ENCODE peak calls at places on chromosomes 12 and 14, in four cellular contexts. One of them, this sample, is unnamed.

GRCh38 chr12:124625867-124626675 is 58.7 kb upstream of the NCOR2 start:
- DNase-seq in GM12878: no peak
- DNase-seq in K562: peak
- DNase-seq in HL-60: peak
- DNase-seq in this sample: no peak

GRCh38 chr12:49428652-49429549 is 61.6 kb downstream of the SPATS2 start:
- DNase-seq in GM12878: peak
- DNase-seq in K562: no peak
- DNase-seq in HL-60: no peak
- DNase-seq in this sample: no peak

GRCh38 chr14:45120109-45120508 is 14.2 kb downstream of the FKBP3 start:
- DNase-seq in HL-60: no peak
- DNase-seq in K562: no peak
- DNase-seq in GM12878: no peak
- DNase-seq in this sample: no peak

GRCh38 chr12:32281098-32281497 is 118.3 kb upstream of the FGD4 start:
- DNase-seq in GM12878: no peak
- DNase-seq in K562: no peak
- DNase-seq in HL-60: no peak
- DNase-seq in this sample: no peak

GRCh38 chr12:92493816-92494215 is 209.0 kb upstream of the PLEKHG7 start:
- DNase-seq in K562: no peak
- DNase-seq in HL-60: no peak
- DNase-seq in GM12878: no peak
- DNase-seq in this sample: no peak

GRCh38 chr14:101713641-101714349 is 47.7 kb upstream of the PPP2R5C start:
- DNase-seq in HL-60: no peak
- DNase-seq in K562: peak
- DNase-seq in GM12878: no peak
- DNase-seq in this sample: no peak

GRCh38 chr14:52076334-52076733 is 7.5 kb upstream of the NID2 start:
- DNase-seq in HL-60: no peak
- DNase-seq in GM12878: no peak
- DNase-seq in K562: no peak
- DNase-seq in this sample: no peak

GRCh38 chr14:66709292-66709691 is 201.3 kb downstream of the GPHN start:
- DNase-seq in K562: no peak
- DNase-seq in GM12878: no peak
- DNase-seq in HL-60: no peak
- DNase-seq in this sample: no peak

GRCh38 chr12:14910090-14910915 is 24.6 kb upstream of the MGP start:
- DNase-seq in K562: no peak
- DNase-seq in HL-60: peak
- DNase-seq in GM12878: no peak
- DNase-seq in this sample: no peak

GRCh38 chr14:95068521-95068920 is 88.8 kb downstream of the DICER1 start:
- DNase-seq in HL-60: no peak
- DNase-seq in GM12878: no peak
- DNase-seq in K562: no peak
- DNase-seq in this sample: no peak

GRCh38 chr12:66062280-66062605 is 68.3 kb downstream of the LLPH start:
- DNase-seq in K562: no peak
- DNase-seq in HL-60: no peak
- DNase-seq in GM12878: no peak
- DNase-seq in this sample: no peak

GRCh38 chr14:65348137-65348536 is 64.4 kb upstream of the FUT8 start:
- DNase-seq in K562: no peak
- DNase-seq in HL-60: no peak
- DNase-seq in GM12878: no peak
- DNase-seq in this sample: no peak

GRCh38 chr12:54991992-54992377 is 7.4 kb upstream of the TESPA1 start:
- DNase-seq in K562: no peak
- DNase-seq in GM12878: no peak
- DNase-seq in HL-60: no peak
- DNase-seq in this sample: no peak

GRCh38 chr14:100885196-100886030 is 18.1 kb downstream of the RTL1 start:
- DNase-seq in GM12878: no peak
- DNase-seq in K562: no peak
- DNase-seq in HL-60: no peak
- DNase-seq in this sample: no peak

GRCh38 chr14:42222924-42223471 is 616.3 kb downstream of the LRFN5 start:
- DNase-seq in GM12878: peak
- DNase-seq in K562: no peak
- DNase-seq in HL-60: no peak
- DNase-seq in this sample: no peak

GRCh38 chr12:123889000-123889399 is 83.6 kb downstream of the CCDC92 start:
- DNase-seq in GM12878: no peak
- DNase-seq in HL-60: peak
- DNase-seq in K562: no peak
- DNase-seq in this sample: no peak

GRCh38 chr14:79044894-79045624 is 874.9 kb downstream of the NRXN3 start:
- DNase-seq in K562: no peak
- DNase-seq in GM12878: no peak
- DNase-seq in HL-60: no peak
- DNase-seq in this sample: no peak

GRCh38 chr12:112524676-112525425 is 106.1 kb downstream of the PTPN11 start:
- DNase-seq in K562: no peak
- DNase-seq in HL-60: no peak
- DNase-seq in GM12878: no peak
- DNase-seq in this sample: no peak

GRCh38 chr12:1859643-1860042 is 39.3 kb downstream of the LRTM2 start:
- DNase-seq in GM12878: no peak
- DNase-seq in HL-60: no peak
- DNase-seq in K562: no peak
- DNase-seq in this sample: no peak

GRCh38 chr14:104689620-104690265 is 325 bp downstream of the INF2 start:
- DNase-seq in K562: peak
- DNase-seq in HL-60: no peak
- DNase-seq in GM12878: no peak
- DNase-seq in this sample: no peak

GRCh38 chr12:111255261-111255660 is 113.6 kb downstream of the PHETA1 start:
- DNase-seq in K562: no peak
- DNase-seq in HL-60: no peak
- DNase-seq in GM12878: no peak
- DNase-seq in this sample: no peak

GRCh38 chr12:131067993-131068942 is 114.6 kb downstream of the ADGRD1 start:
- DNase-seq in GM12878: no peak
- DNase-seq in HL-60: no peak
- DNase-seq in K562: no peak
- DNase-seq in this sample: no peak
- TF ChIP-seq POLR2AphosphoS5 in GM12878: no peak
- TF ChIP-seq POLR2AphosphoS5 in HL-60: no peak
- TF ChIP-seq POLR2AphosphoS5 in K562: no peak
- TF ChIP-seq POLR2AphosphoS5 in this sample: no peak

DNA sequence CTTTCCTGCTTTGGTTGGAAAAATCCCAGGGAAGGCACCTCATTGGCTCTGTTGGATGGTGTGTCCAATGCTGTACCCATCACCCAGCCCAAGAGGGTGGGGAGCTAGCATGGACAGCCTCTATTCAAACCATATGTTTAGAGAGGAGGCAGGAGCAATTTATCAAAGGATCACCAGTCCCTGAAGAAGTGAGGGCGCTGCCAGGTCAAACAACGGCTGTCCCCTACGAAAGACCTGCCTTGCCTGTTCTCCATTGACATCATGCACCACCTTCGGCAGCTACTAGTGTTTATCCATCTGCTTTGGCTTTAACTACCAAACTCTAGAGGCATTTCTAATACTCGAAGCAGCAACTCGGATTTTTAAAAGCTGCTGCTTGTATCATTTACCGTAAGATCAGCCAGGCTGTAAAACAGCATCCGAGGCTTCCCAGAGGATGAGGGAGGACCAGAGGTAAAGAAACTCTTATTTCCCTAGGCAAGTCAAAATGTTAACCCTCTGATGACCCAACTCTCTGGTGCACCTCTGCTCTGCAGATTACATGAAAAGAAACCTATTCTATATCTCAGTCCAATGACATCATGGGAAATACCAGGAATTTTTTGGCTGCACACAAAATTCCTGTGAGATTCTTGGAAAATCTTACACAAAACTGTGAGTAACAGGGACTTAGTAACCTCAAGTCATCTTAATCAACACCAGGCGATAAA is 720.9 kb upstream of the TBX3 start:
- DNase-seq in HL-60: no peak
- DNase-seq in K562: no peak
- DNase-seq in GM12878: no peak
- DNase-seq in this sample: no peak
- TF ChIP-seq SPI1 in HL-60: no peak
- TF ChIP-seq SPI1 in K562: no peak
- TF ChIP-seq SPI1 in GM12878: no peak
- TF ChIP-seq SPI1 in this sample: no peak

GRCh38 chr12:115337693-115338543 is 653.9 kb upstream of the TBX3 start:
- DNase-seq in HL-60: no peak
- DNase-seq in K562: no peak
- DNase-seq in GM12878: no peak
- DNase-seq in this sample: no peak
- TF ChIP-seq POLR2AphosphoS5 in HL-60: no peak
- TF ChIP-seq POLR2AphosphoS5 in K562: no peak
- TF ChIP-seq POLR2AphosphoS5 in GM12878: no peak
- TF ChIP-seq POLR2AphosphoS5 in this sample: no peak

DNA sequence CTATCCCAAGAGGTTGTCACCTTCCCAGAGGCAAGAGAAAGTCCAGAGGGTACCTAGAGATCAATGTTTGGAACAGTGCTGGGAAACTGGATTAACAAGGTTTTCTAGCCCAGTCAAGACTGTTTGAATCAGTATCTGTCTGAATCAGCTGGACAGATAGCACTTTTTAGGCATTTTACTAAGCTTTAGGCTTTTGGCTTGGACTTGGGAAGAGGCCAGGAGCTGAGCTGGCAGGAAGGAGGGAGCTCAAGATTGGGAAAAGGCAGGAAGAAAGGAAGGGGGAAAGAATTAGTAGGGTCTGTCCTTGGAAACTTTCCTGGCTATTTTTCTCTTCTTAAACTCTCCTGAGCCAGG is 8.3 kb downstream of the IKZF4 start:
- DNase-seq in HL-60: no peak
- DNase-seq in GM12878: no peak
- DNase-seq in K562: no peak
- DNase-seq in this sample: no peak
- TF ChIP-seq SPI1 in HL-60: no peak
- TF ChIP-seq SPI1 in GM12878: no peak
- TF ChIP-seq SPI1 in K562: no peak
- TF ChIP-seq SPI1 in this sample: no peak

DNA sequence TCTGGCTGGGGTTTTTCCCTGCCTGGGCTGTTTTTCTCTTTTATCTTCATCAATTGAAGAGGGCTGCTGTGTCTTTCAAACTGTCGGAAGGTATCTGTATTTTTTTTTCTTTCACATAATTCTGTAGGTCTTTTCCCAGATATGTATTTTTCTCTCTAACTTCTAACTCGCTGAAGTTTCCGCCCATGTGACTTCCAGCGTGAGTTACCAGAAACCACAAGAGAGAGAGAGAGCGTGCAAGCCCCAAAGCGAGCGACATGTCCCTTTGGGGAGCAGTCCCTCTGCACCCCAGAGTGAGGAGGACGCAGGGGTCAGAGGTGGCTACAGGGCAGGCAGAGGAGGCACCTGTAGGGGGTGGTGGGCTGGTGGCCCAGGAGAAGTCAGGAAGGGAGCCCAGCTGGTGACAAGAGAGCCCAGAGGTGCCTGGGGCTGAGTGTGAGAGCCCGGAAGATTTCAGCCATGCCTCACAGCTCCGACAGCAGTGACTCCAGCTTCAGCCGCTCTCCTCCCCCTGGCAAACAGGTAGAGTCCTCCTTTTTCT is at the start of gene BATF:
- DNase-seq in K562: no peak
- DNase-seq in GM12878: no peak
- DNase-seq in HL-60: peak
- DNase-seq in this sample: peak
- TF ChIP-seq POLR2AphosphoS5 in K562: no peak
- TF ChIP-seq POLR2AphosphoS5 in GM12878: peak
- TF ChIP-seq POLR2AphosphoS5 in HL-60: peak
- TF ChIP-seq POLR2AphosphoS5 in this sample: peak

DNA sequence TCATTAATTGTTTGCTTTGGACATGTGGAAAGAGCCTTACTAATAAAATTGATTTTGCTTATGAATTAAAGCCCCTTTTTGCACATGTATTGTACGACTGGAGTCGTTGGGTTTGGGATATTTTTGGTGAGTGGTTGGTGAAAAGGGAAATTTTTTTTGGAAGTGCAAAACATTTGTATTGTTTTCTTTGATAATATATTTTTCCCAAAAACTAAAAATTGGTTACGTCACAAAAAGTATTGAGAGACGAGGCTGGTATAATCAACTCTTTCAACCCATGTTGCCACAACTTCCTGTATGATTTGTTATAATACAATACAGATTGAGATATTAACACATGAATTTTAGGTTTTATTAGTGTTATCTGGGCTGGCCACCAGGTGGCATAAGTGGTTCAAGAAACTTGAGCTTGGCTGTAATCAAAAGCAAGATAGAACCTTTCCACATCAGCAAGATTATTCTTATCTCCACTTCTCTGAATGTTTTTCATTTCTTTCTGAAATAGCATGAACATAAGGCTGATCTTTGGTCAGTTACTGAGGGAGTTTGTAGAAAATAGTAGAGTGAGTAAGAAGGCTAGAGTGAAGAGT is 8.7 kb downstream of the NGDN start:
- DNase-seq in GM12878: peak
- DNase-seq in HL-60: peak
- DNase-seq in K562: peak
- DNase-seq in this sample: no peak
- TF ChIP-seq SPI1 in GM12878: no peak
- TF ChIP-seq SPI1 in HL-60: no peak
- TF ChIP-seq SPI1 in K562: no peak
- TF ChIP-seq SPI1 in this sample: no peak

GRCh38 chr12:80056845-80057244 is 42.5 kb upstream of the OTOGL start:
- DNase-seq in HL-60: no peak
- DNase-seq in K562: no peak
- DNase-seq in GM12878: no peak
- DNase-seq in this sample: no peak
- TF ChIP-seq POLR2AphosphoS5 in HL-60: no peak
- TF ChIP-seq POLR2AphosphoS5 in K562: no peak
- TF ChIP-seq POLR2AphosphoS5 in GM12878: no peak
- TF ChIP-seq POLR2AphosphoS5 in this sample: no peak